ENCODE peak calls at places on chromosome 3, in eight cellular contexts. E is C1 segment of cervical spinal cord, T is nephron progenitor cell, L is anterior cingulate cortex, N is left ventricle myocardium inferior, U is mesothelial cell of epicardium, J is GDM1, Z is NCI-H1092 treated with DMSO at 0.1 percent for 48 hours. D is an unnamed sample.

GRCh38 chr3:195907730-195908438 is 467 bp downstream of the TNK2 start:
- DNase-seq in U (no peak), J (peak; percentile 17), Z (peak; percentile 24), E (peak; percentile 42), T (no peak), N (no peak), L (peak; percentile 57), D (peak; percentile 57)

GRCh38 chr3:50515565-50516047 is 12.2 kb upstream of the CACNA2D2 start:
- DNase-seq in U (peak; percentile 61), T (peak; percentile 74), Z (no peak), J (no peak), L (no peak), N (peak; percentile 46), E (no peak), D (no peak)

GRCh38 chr3:67362686-67363085 is 291.7 kb downstream of the SUCLG2 start:
- DNase-seq in T (peak; percentile 3), J (no peak), Z (no peak), L (no peak), N (no peak), U (no peak), E (no peak), D (no peak)

GRCh38 chr3:194194051-194194756 is 58.3 kb downstream of the HES1 start:
- DNase-seq in T (no peak), L (no peak), N (no peak), J (peak; percentile 43), Z (no peak), E (no peak), U (no peak), D (no peak)

GRCh38 chr3:73805435-73805834 is 180.7 kb upstream of the PDZRN3 start:
- DNase-seq in U (no peak), L (no peak), J (no peak), N (peak; percentile 54), E (no peak), T (no peak), Z (no peak), D (no peak)

GRCh38 chr3:172675371-172676193 is 35.3 kb downstream of the NCEH1 start:
- DNase-seq in L (no peak), J (peak; percentile 33), T (peak; percentile 22), N (no peak), U (no peak), Z (peak; percentile 33), E (no peak), D (no peak)

GRCh38 chr3:89145995-89146394 is 38.6 kb downstream of the EPHA3 start:
- DNase-seq in T (no peak), J (no peak), U (no peak), Z (no peak), N (no peak), E (no peak), L (no peak), D (no peak)

GRCh38 chr3:66076861-66077495 is 38.3 kb upstream of the MAGI1 start:
- DNase-seq in U (no peak), J (no peak), T (no peak), Z (no peak), L (no peak), N (no peak), E (no peak), D (no peak)

GRCh38 chr3:159726231-159726964 is 262.2 kb upstream of the IL12A start:
- DNase-seq in L (no peak), Z (no peak), U (no peak), N (no peak), T (no peak), J (no peak), E (no peak), D (no peak)

GRCh38 chr3:192935441-192935840 is 17.8 kb upstream of the MB21D2 start:
- DNase-seq in J (no peak), E (no peak), N (no peak), U (no peak), Z (no peak), L (no peak), T (no peak), D (peak; percentile 30)

GRCh38 chr3:170357176-170357919 is at the start of gene SKIL:
- DNase-seq in U (peak; percentile 97), T (peak; percentile 97), N (peak; percentile 98), L (peak; percentile 87), Z (peak; percentile 90), J (peak; percentile 97), E (peak; percentile 94), D (peak; percentile 82)

GRCh38 chr3:129218742-129219141 is 30.7 kb upstream of the COPG1 start:
- DNase-seq in N (no peak), T (no peak), U (no peak), Z (no peak), E (no peak), L (no peak), J (no peak), D (no peak)

GRCh38 chr3:159128628-159129027 is 326.8 kb downstream of the MFSD1 start:
- DNase-seq in U (no peak), Z (no peak), E (no peak), T (no peak), J (no peak), L (no peak), N (no peak), D (no peak)

GRCh38 chr3:187315872-187316271 is 24.3 kb upstream of the MASP1 start:
- DNase-seq in L (no peak), N (no peak), E (no peak), T (no peak), J (no peak), U (no peak), Z (no peak), D (no peak)

GRCh38 chr3:184914628-184915027 is 102.7 kb downstream of the VPS8 start:
- DNase-seq in T (no peak), U (no peak), E (no peak), N (no peak), J (no peak), L (no peak), Z (no peak), D (no peak)

GRCh38 chr3:149382091-149382467 is 4.6 kb upstream of the TM4SF1 start:
- DNase-seq in J (no peak), L (no peak), T (no peak), U (no peak), Z (no peak), N (no peak), E (no peak), D (peak; percentile 55)

GRCh38 chr3:184740509-184741258 is 28.8 kb upstream of the MAGEF1 start:
- DNase-seq in E (no peak), N (no peak), U (peak; percentile 35), L (no peak), Z (no peak), J (no peak), T (no peak), D (peak; percentile 85)

GRCh38 chr3:13850161-13850945 is 29.5 kb downstream of the WNT7A start:
- DNase-seq in T (peak; percentile 18), E (no peak), Z (no peak), N (no peak), U (peak; percentile 65), L (no peak), J (no peak), D (peak; percentile 83)

GRCh38 chr3:147419062-147419701 is 10.0 kb downstream of the ZIC1 start:
- DNase-seq in T (peak; percentile 84), Z (no peak), L (peak; percentile 90), N (no peak), J (no peak), E (no peak), U (peak; percentile 81), D (no peak)

GRCh38 chr3:52061116-52061910 is 4.9 kb upstream of the DUSP7 start:
- DNase-seq in T (no peak), E (no peak), J (no peak), N (no peak), L (no peak), Z (no peak), U (no peak), D (no peak)

GRCh38 chr3:134682196-134682880 is 31.5 kb upstream of the KY start:
- DNase-seq in T (no peak), J (no peak), U (no peak), Z (no peak), N (no peak), E (no peak), L (no peak), D (no peak)

GRCh38 chr3:36514171-36514570 is 133.9 kb downstream of the STAC start:
- DNase-seq in L (no peak), J (no peak), Z (no peak), E (no peak), N (no peak), U (no peak), T (no peak), D (no peak)

GRCh38 chr3:150324825-150325224 is 83.3 kb upstream of the TSC22D2 start:
- DNase-seq in E (no peak), L (no peak), Z (no peak), U (no peak), J (no peak), N (no peak), T (no peak), D (no peak)

GRCh38 chr3:191461113-191461595 is at the start of gene PYDC2:
- DNase-seq in J (no peak), E (no peak), U (no peak), T (no peak), L (no peak), Z (no peak), N (no peak), D (no peak)

GRCh38 chr3:155065537-155065936 is 14.6 kb upstream of the MME start:
- DNase-seq in N (no peak), J (no peak), U (no peak), T (no peak), E (no peak), L (no peak), Z (no peak), D (no peak)

GRCh38 chr3:144358191-144358590 is 386.6 kb downstream of the DIPK2A start:
- DNase-seq in J (no peak), Z (no peak), L (no peak), E (no peak), U (no peak), T (no peak), N (no peak), D (no peak)

GRCh38 chr3:7190094-7190493 is 329.2 kb downstream of the GRM7 start:
- DNase-seq in J (no peak), N (no peak), Z (no peak), E (no peak), U (no peak), L (no peak), T (no peak), D (no peak)

GRCh38 chr3:46006646-46007045 is 11.0 kb upstream of the FYCO1 start:
- DNase-seq in J (no peak), T (no peak), E (no peak), N (no peak), L (no peak), Z (no peak), U (no peak), D (no peak)

GRCh38 chr3:103991461-103992115 is 1375.1 kb upstream of the ALCAM start:
- DNase-seq in Z (no peak), J (no peak), E (no peak), N (no peak), T (peak; percentile 21), L (no peak), U (no peak), D (no peak)

GRCh38 chr3:186724911-186725310 is 7.8 kb downstream of the KNG1 start:
- DNase-seq in T (no peak), E (no peak), J (no peak), L (no peak), Z (no peak), U (no peak), N (no peak), D (no peak)

GRCh38 chr3:98333989-98334606 is 19.6 kb upstream of the OR5K4 start:
- DNase-seq in E (no peak), U (no peak), T (no peak), L (no peak), Z (no peak), N (no peak), J (peak; percentile 1), D (no peak)

GRCh38 chr3:98717584-98717983 is 45.6 kb upstream of the ST3GAL6 start:
- DNase-seq in N (no peak), L (no peak), T (no peak), E (no peak), U (no peak), J (no peak), Z (no peak), D (no peak)

GRCh38 chr3:187521546-187521945 is 148.6 kb downstream of the SST start:
- DNase-seq in Z (no peak), E (no peak), L (no peak), N (no peak), U (no peak), T (no peak), J (no peak), D (no peak)

GRCh38 chr3:58411851-58412830 is 21.5 kb downstream of the PDHB start:
- DNase-seq in T (no peak), U (no peak), N (no peak), J (no peak), L (no peak), E (no peak), Z (no peak), D (no peak)